ENCODE peak calls at places on chromosomes 5 and 9, in eight cellular contexts. I is Peyer's patch, G is prostate gland, A is GM12892, V is lower leg skin, J is A549, S is transverse colon, Z is uterus. W is an unnamed sample.

GRCh38 chr5:41043109-41043747 is 27.9 kb downstream of the MROH2B start:
- DNase-seq in I (peak), G (no peak), A (no peak), V (no peak), J (no peak), S (peak), Z (no peak), W (no peak)

GRCh38 chr5:137706841-137707240 is 29.0 kb downstream of the KLHL3 start:
- DNase-seq in I (no peak), G (no peak), A (no peak), V (no peak), J (no peak), S (no peak), Z (no peak), W (no peak)

GRCh38 chr5:81078930-81079329 is 118.8 kb downstream of the RASGRF2 start:
- DNase-seq in I (no peak), G (no peak), A (no peak), V (no peak), J (no peak), S (no peak), Z (no peak), W (no peak)

GRCh38 chr5:3854069-3854741 is 258.6 kb downstream of the IRX1 start:
- DNase-seq in I (no peak), G (no peak), A (no peak), V (no peak), J (no peak), S (no peak), Z (no peak), W (no peak)

GRCh38 chr5:65721050-65721774 is 697 bp downstream of the SGTB start:
- DNase-seq in I (peak), G (peak), A (no peak), V (peak), J (peak), S (peak), Z (peak), W (peak)

GRCh38 chr5:68285075-68285827 is 69.7 kb downstream of the PIK3R1 start:
- DNase-seq in I (no peak), G (no peak), A (no peak), V (no peak), J (no peak), S (no peak), Z (no peak), W (no peak)

GRCh38 chr9:34503406-34503805 is 19.4 kb downstream of the ENHO start:
- DNase-seq in I (no peak), G (peak), A (no peak), V (no peak), J (no peak), S (no peak), Z (no peak), W (no peak)

GRCh38 chr5:58286741-58287140 is 173.1 kb downstream of the PLK2 start:
- DNase-seq in I (no peak), G (no peak), A (no peak), V (no peak), J (no peak), S (no peak), Z (no peak), W (no peak)

GRCh38 chr9:126108240-126108639 is 218.4 kb upstream of the MVB12B start:
- DNase-seq in I (no peak), G (no peak), A (no peak), V (no peak), J (no peak), S (no peak), Z (no peak), W (no peak)

GRCh38 chr9:104362912-104363472 is 141.1 kb upstream of the OR13F1 start:
- DNase-seq in I (no peak), G (no peak), A (no peak), V (no peak), J (no peak), S (no peak), Z (no peak), W (no peak)

GRCh38 chr5:162268694-162269481 is 201.3 kb downstream of the GABRG2 start:
- DNase-seq in I (no peak), G (no peak), A (no peak), V (no peak), J (no peak), S (no peak), Z (no peak), W (no peak)

GRCh38 chr9:7315746-7316457 is 483.7 kb downstream of the DMAC1 start:
- DNase-seq in I (no peak), G (no peak), A (no peak), V (no peak), J (no peak), S (no peak), Z (peak), W (no peak)

GRCh38 chr5:119274767-119275130 is 81.1 kb upstream of the TNFAIP8 start:
- DNase-seq in I (no peak), G (no peak), A (no peak), V (no peak), J (no peak), S (no peak), Z (no peak), W (no peak)

GRCh38 chr5:1292139-1292538 is 2.7 kb downstream of the TERT start:
- DNase-seq in I (no peak), G (no peak), A (no peak), V (no peak), J (no peak), S (no peak), Z (no peak), W (no peak)

GRCh38 chr9:123749580-123750202 is 180.2 kb downstream of the DENND1A start:
- DNase-seq in I (no peak), G (no peak), A (peak), V (no peak), J (no peak), S (no peak), Z (no peak), W (no peak)

GRCh38 chr9:20962487-20962886 is 69.0 kb downstream of the HACD4 start:
- DNase-seq in I (no peak), G (no peak), A (no peak), V (no peak), J (no peak), S (no peak), Z (no peak), W (no peak)

GRCh38 chr9:4297795-4298254 is 2.0 kb downstream of the GLIS3 start:
- DNase-seq in I (peak), G (peak), A (peak), V (peak), J (peak), S (peak), Z (peak), W (peak)

GRCh38 chr5:77360381-77360780 is 131.7 kb downstream of the WDR41 start:
- DNase-seq in I (no peak), G (no peak), A (no peak), V (no peak), J (no peak), S (no peak), Z (peak), W (no peak)

GRCh38 chr5:7886849-7887460 is 18.0 kb downstream of the MTRR start:
- DNase-seq in I (no peak), G (no peak), A (no peak), V (no peak), J (peak), S (no peak), Z (no peak), W (no peak)

GRCh38 chr9:75265525-75265972 is 177.2 kb downstream of the OSTF1 start:
- DNase-seq in I (peak), G (peak), A (no peak), V (peak), J (peak), S (peak), Z (no peak), W (peak)

GRCh38 chr5:136926073-136926472 is 560.7 kb upstream of the TRPC7 start:
- DNase-seq in I (no peak), G (no peak), A (no peak), V (no peak), J (no peak), S (no peak), Z (no peak), W (no peak)

GRCh38 chr9:109812818-109813281 is 32.9 kb downstream of the PALM2AKAP2 start:
- DNase-seq in I (no peak), G (no peak), A (no peak), V (no peak), J (no peak), S (no peak), Z (no peak), W (no peak)

GRCh38 chr5:95810305-95811125 is 12.0 kb downstream of the GLRX start:
- DNase-seq in I (no peak), G (no peak), A (no peak), V (no peak), J (no peak), S (no peak), Z (no peak), W (no peak)

DNA sequence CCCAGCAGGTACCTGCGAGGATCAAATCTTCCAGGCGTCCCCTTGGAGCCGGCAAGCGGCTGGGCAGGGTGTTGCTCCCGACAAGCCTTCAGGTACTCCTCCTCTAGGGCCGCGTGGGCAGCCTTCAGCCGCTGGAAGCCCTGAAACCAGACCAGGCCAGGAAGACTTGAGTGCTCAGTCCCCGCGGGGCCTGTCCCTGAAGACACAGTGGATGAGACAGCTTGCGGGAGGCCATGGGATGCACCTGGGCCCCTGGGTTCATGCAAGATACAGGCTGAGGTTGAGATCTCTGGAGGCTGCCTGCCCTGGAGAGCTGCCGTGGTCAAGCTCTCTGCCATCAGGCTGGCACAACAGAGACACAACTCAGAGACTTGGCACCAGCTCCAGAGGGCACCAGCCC is 25.4 kb downstream of the AKNA start:
- DNase-seq in I (no peak), G (no peak), A (no peak), V (no peak), J (no peak), S (no peak), Z (no peak), W (no peak)
- TF ChIP-seq POLR2A in I (no peak), G (no peak), A (no peak), V (no peak), J (no peak), S (no peak), Z (no peak), W (no peak)

DNA sequence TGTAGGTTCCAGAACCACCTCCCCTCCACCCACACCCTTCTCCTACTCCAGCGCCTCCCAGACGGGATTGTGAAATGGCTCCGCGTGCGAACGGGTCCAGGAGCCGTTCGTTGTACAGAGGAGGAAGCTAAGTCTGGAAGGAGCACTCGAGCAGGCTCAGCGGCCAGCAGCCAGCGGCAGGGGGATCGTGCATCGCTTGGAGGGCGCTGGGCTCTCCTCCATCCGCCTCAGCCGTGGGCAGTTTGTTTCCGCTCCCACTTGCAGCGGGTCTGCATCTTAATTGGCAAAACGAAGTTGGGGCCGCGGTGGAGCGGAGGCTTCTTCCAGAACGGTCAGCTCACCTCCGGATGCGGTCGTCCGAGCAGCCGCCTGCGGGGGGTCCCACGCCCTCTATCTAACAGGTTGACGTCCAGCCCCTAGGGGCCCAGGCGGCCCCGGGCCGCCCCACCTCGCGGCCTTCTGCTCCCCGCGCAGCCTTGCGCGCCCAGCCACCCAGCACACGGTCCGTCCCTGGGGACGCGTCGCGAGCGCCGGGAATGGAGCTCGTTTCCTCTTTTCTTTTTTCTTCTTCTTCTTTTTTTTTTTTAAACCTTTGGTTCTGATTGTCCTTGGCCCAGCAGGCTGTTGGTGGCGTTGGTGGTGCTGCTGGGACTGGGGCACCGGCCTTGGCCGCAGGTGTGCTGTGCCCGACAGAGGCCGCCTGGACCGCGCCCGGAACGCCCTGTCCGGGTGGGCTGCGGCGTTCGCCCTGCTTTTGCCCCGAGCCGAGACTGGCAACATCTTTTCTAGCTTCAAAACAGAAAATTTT is 3.9 kb upstream of the BARX1 start:
- DNase-seq in I (peak), G (no peak), A (no peak), V (no peak), J (no peak), S (no peak), Z (no peak), W (no peak)
- TF ChIP-seq POLR2A in I (no peak), G (no peak), A (no peak), V (no peak), J (no peak), S (no peak), Z (no peak), W (no peak)

GRCh38 chr9:37936965-37937364 is 33.0 kb upstream of the SLC25A51 start:
- DNase-seq in I (no peak), G (no peak), A (no peak), V (no peak), J (no peak), S (no peak), Z (no peak), W (no peak)
- TF ChIP-seq POLR2A in I (no peak), G (no peak), A (no peak), V (no peak), J (no peak), S (no peak), Z (no peak), W (no peak)

GRCh38 chr9:136645903-136646754 is 16.6 kb upstream of the EGFL7 start:
- DNase-seq in I (no peak), G (no peak), A (no peak), V (no peak), J (no peak), S (no peak), Z (no peak), W (peak)
- TF ChIP-seq POLR2A in I (no peak), G (no peak), A (no peak), V (no peak), J (no peak), S (no peak), Z (no peak), W (no peak)

DNA sequence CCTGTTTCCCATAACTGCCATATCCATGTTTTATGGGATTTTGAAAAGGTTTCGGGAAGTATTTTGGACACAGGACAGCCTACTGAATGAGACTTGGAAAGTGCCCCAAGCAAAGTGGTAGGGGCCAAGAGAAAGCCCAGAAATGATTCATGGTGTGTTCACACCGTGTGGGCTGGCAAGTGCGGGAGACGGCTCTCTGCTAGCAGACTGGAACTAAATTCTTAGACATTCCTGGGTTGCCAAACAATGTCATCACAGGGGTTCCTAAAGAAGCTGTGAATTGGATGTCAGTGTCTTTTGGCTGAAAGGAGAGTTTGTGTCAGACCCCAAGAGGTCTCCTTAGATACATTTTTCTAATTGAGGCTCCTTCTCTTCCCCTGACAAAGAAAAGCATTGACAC is 125.3 kb upstream of the ADAMTS16 start:
- DNase-seq in I (no peak), G (no peak), A (no peak), V (no peak), J (no peak), S (no peak), Z (no peak), W (no peak)
- TF ChIP-seq POLR2A in I (no peak), G (no peak), A (no peak), V (no peak), J (no peak), S (no peak), Z (no peak), W (no peak)

GRCh38 chr5:140145223-140145622 is 19.5 kb downstream of the IGIP start:
- DNase-seq in I (no peak), G (no peak), A (no peak), V (peak), J (no peak), S (no peak), Z (no peak), W (no peak)
- TF ChIP-seq POLR2A in I (no peak), G (no peak), A (no peak), V (no peak), J (no peak), S (no peak), Z (no peak), W (no peak)

GRCh38 chr5:141513021-141513626 is 24.2 kb downstream of the PCDHGC5 start:
- DNase-seq in I (peak), G (peak), A (no peak), V (no peak), J (no peak), S (no peak), Z (peak), W (no peak)
- TF ChIP-seq POLR2A in I (no peak), G (no peak), A (peak), V (no peak), J (no peak), S (no peak), Z (peak), W (no peak)

GRCh38 chr9:137296214-137297059 is 5.6 kb downstream of the NRARP start:
- DNase-seq in I (no peak), G (no peak), A (no peak), V (no peak), J (peak), S (peak), Z (no peak), W (peak)
- TF ChIP-seq POLR2A in I (peak), G (no peak), A (no peak), V (no peak), J (no peak), S (peak), Z (no peak), W (no peak)

W was measured in stomach.